ENCODE peak calls at places on chromosomes 11 and 22, in seven cellular contexts. O is fibroblast of villous mesenchyme; D is NCI-H510A; L is activated gamma-delta T cell treated with anti-CD3 and anti-CD28 coated beads, Interleukin-2, amount 50 U/mL, for 16 hours; T is DMS153; J is myocyte; M is activated naive CD4-positive, alpha-beta T cell. A is an unnamed sample.

GRCh38 chr11:119479685-119480275 is 56.8 kb upstream of the THY1 start:
- DNase-seq in L (no peak), M (no peak), O (peak; percentile 29), T (no peak), D (no peak), J (no peak), A (peak; percentile 55)

GRCh38 chr22:30863161-30863833 is 105.3 kb downstream of the MORC2 start:
- DNase-seq in D (no peak), O (no peak), M (no peak), T (no peak), L (no peak), J (no peak), A (no peak)

GRCh38 chr22:50281957-50282356 is 11.8 kb upstream of the MAPK11 start:
- DNase-seq in D (no peak), L (no peak), M (no peak), T (no peak), O (no peak), J (peak; percentile 65), A (no peak)

GRCh38 chr11:9276571-9276970 is 11.4 kb upstream of the DENND5A start:
- DNase-seq in O (no peak), T (no peak), J (no peak), M (no peak), D (no peak), L (no peak), A (no peak)

GRCh38 chr11:116284930-116285329 is 487.9 kb downstream of the BUD13 start:
- DNase-seq in T (no peak), M (no peak), D (no peak), O (no peak), J (no peak), L (no peak), A (no peak)

GRCh38 chr11:45042560-45042959 is 91.9 kb upstream of the TP53I11 start:
- DNase-seq in M (no peak), J (peak; percentile 71), O (no peak), D (no peak), T (no peak), L (no peak), A (peak; percentile 37)

GRCh38 chr22:22702874-22703570 is 58.6 kb downstream of the GGTLC2 start:
- DNase-seq in D (no peak), T (no peak), M (no peak), O (no peak), J (no peak), L (no peak), A (no peak)

GRCh38 chr11:122285444-122285843 is 169.4 kb upstream of the BLID start:
- DNase-seq in D (no peak), T (no peak), L (no peak), O (no peak), J (no peak), M (no peak), A (no peak)

GRCh38 chr11:2402106-2402505 is 1.6 kb downstream of the TSSC4 start:
- DNase-seq in O (no peak), D (no peak), L (no peak), M (no peak), J (no peak), T (no peak), A (no peak)

GRCh38 chr11:122633219-122633829 is 22.2 kb upstream of the UBASH3B start:
- DNase-seq in M (no peak), J (peak; percentile 71), L (no peak), T (no peak), O (peak; percentile 71), D (no peak), A (peak; percentile 68)

GRCh38 chr22:49208003-49208402 is 619.7 kb downstream of the BRD1 start:
- DNase-seq in J (no peak), L (no peak), M (no peak), D (no peak), T (no peak), O (no peak), A (no peak)

GRCh38 chr11:110337570-110338193 is 41.3 kb upstream of the RDX start:
- DNase-seq in M (no peak), O (peak; percentile 30), T (no peak), J (peak; percentile 32), L (no peak), D (no peak), A (no peak)

GRCh38 chr22:41991111-41991510 is 7.5 kb upstream of the WBP2NL start:
- DNase-seq in J (no peak), O (no peak), T (no peak), L (no peak), M (no peak), D (no peak), A (no peak)

GRCh38 chr11:133082453-133082781 is 449.9 kb downstream of the OPCML start:
- DNase-seq in D (no peak), M (no peak), L (no peak), T (no peak), J (no peak), O (no peak), A (no peak)

GRCh38 chr11:110230377-110230776 is 66.0 kb downstream of the RDX start:
- DNase-seq in L (no peak), M (no peak), T (no peak), O (no peak), D (no peak), J (no peak), A (no peak)

GRCh38 chr11:20066783-20067156 is 93.5 kb downstream of the DBX1 start:
- DNase-seq in M (no peak), O (no peak), D (no peak), L (no peak), J (no peak), T (no peak), A (no peak)

GRCh38 chr22:27476729-27477128 is 324.8 kb downstream of the MN1 start:
- DNase-seq in T (no peak), D (no peak), J (peak; percentile 55), M (no peak), L (no peak), O (peak; percentile 25), A (peak; percentile 67)

GRCh38 chr11:128625766-128626165 is 38.4 kb upstream of the ETS1 start:
- DNase-seq in L (no peak), M (no peak), D (no peak), T (no peak), O (no peak), J (no peak), A (no peak)

A was measured in AG10803.